ENCODE peak calls at places on chromosomes 7 and 10, in four cellular contexts. D is dorsolateral prefrontal cortex, H is tibial nerve, Y is upper lobe of right lung. T is an unnamed sample.
A peak's percentile ranks its signal among the peaks of the same experiment; 100 is the strongest.

GRCh38 chr7:107045195-107045960 is 873 bp downstream of the PRKAR2B start:
- DNase-seq in D (no peak), Y (no peak), H (no peak), T (no peak)

GRCh38 chr7:155684546-155684945 is 40.1 kb downstream of the RBM33 start:
- DNase-seq in D (no peak), H (no peak), Y (no peak), T (no peak)

GRCh38 chr10:24579911-24580310 is 143.8 kb downstream of the ARHGAP21 start:
- DNase-seq in D (no peak), Y (no peak), H (no peak), T (no peak)

GRCh38 chr10:12372846-12373245 is 23.5 kb downstream of the CAMK1D start:
- DNase-seq in Y (no peak), D (no peak), H (no peak), T (no peak)

GRCh38 chr7:74115326-74115725 is 31.7 kb downstream of the LIMK1 start:
- DNase-seq in Y (no peak), H (no peak), D (no peak), T (no peak)

GRCh38 chr7:44259547-44260457 is 59.0 kb downstream of the YKT6 start:
- DNase-seq in H (peak; percentile 68), D (peak; percentile 76), Y (no peak), T (no peak)

GRCh38 chr7:82726038-82726800 is 282.6 kb upstream of the CACNA2D1 start:
- DNase-seq in Y (no peak), H (no peak), D (no peak), T (no peak)

GRCh38 chr7:74029094-74029785 is 1.3 kb downstream of the ELN start:
- DNase-seq in H (no peak), D (no peak), Y (no peak), T (no peak)

GRCh38 chr10:1643911-1644810 is 93.2 kb downstream of the ADARB2 start:
- DNase-seq in D (no peak), H (no peak), Y (no peak), T (no peak)

DNA sequence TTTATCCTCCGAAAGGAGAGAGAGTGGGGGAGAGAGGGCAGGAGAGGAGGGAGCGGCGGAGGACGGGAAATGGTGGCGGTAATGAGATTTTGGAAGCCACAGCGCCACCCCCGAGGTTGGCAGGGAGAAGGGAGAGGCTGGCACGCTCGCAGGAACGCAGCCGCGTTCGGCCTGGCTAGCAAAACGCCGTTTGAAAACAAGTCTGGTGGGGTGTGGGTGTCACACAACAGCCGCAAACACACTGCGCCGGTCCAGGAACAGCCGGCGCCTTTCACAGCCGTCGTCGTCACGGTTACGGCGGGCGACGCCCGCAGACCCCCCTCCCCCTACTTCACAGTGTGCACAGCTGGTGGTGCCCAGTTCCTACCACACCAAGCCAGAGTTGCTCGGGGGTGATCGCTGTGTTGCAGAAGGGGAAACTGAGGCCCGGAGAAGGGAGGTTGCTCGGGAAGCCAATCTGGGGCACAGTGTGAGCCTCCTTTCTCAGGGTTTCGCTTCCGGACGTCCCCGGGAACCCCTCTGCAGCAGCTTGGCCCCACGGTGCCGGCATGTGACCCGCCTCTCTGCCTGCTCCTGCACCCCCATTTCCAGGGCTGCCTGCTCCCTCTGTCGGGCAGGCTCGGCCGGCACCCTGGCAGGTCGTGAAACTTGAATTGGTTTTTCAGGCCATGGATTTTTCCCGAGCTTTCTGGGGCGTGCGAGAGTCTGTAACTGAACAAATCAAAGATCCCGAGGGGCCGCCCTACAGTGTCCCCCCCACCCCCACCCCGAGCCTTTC is 57.8 kb downstream of the UNCX start:
- DNase-seq in D (peak; percentile 78), H (no peak), Y (no peak), T (no peak)
- TF ChIP-seq CTCF in D (peak; percentile 15), H (peak; percentile 6), Y (no peak), T (no peak)

GRCh38 chr10:30184397-30185033 is 125.1 kb upstream of the JCAD start:
- DNase-seq in H (no peak), D (no peak), Y (no peak), T (no peak)

GRCh38 chr10:30185916-30186315 is 126.5 kb upstream of the JCAD start:
- DNase-seq in D (no peak), Y (no peak), H (no peak), T (no peak)

GRCh38 chr10:30188101-30188500 is 128.7 kb upstream of the JCAD start:
- DNase-seq in H (no peak), Y (no peak), D (no peak), T (no peak)

GRCh38 chr10:30187010-30187409 is 127.6 kb upstream of the JCAD start:
- DNase-seq in D (no peak), H (no peak), Y (no peak), T (no peak)

DNA sequence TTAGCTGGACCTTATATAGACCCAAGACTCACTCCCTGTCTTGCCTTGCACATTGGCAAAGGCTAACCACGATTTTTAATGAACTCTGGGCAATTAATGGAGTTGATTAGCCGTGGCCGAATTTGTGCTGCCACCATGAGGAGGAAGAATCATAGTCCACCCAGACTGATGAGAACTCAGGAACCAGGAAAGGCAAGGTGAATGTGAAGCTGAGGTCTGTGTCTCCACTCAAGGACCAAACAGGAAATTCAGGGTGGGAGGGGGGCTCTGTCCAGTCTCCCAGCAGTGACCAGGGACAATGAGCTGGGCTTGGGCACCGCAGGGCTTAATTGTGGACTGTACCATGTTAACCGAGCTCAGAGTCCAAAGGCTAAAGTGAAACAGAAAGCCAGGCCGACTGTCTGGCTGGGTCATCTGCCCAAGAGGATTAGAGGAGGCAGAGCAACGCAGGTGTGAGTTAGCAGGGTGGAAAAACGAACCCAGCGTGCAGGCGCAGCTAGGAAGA is 127.0 kb upstream of the JCAD start:
- DNase-seq in H (no peak), D (no peak), Y (no peak), T (no peak)
- TF ChIP-seq CTCF in H (no peak), D (no peak), Y (no peak), T (no peak)

DNA sequence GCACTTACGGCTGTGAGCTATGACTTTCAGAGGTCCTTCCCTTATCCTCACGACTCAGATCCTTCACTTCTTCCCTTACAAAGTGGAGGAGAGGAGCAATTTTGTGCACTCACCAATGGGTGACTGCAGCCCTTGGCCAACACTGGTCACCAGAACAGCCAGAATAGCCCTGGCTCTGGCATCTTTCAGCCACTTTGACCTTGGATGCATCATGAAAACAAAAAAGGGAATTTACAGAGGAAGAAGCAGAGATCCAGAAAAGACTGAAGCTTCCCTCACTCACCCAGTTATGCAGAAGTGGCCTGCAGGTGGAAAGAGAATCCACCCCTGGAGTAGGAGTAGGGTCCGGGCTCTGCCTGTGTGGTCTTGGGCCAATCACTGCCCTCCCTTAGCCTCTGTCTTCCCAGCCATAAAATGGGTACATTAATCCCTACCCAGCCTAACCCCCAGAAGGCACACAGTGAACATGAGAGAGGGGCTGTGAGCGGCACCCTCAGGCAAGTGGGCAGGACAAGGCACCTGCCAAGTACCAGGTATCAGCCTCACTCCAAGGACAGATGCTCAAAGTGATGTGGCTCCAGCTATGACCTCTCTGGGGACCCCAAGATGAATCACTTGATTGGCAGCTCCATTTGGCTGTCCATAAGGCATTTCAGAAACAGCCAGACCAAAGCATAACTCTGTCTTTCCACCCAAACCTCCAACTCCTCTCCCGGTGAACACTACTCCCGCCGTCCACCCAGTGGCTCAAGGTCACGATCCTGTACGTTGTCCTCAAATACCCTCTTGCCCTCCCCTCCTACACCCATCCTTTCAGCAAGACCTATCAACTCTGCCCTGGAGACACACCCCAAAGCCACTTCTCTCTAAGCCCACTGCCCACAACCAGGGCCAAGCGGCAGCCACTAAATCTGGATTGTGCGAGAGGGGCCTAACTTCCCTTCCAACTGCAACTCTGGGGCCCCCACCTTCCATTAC is 129.8 kb upstream of the ZMIZ1 start:
- DNase-seq in Y (peak; percentile 18), H (no peak), D (no peak), T (no peak)
- TF ChIP-seq CTCF in Y (no peak), H (no peak), D (no peak), T (no peak)

DNA sequence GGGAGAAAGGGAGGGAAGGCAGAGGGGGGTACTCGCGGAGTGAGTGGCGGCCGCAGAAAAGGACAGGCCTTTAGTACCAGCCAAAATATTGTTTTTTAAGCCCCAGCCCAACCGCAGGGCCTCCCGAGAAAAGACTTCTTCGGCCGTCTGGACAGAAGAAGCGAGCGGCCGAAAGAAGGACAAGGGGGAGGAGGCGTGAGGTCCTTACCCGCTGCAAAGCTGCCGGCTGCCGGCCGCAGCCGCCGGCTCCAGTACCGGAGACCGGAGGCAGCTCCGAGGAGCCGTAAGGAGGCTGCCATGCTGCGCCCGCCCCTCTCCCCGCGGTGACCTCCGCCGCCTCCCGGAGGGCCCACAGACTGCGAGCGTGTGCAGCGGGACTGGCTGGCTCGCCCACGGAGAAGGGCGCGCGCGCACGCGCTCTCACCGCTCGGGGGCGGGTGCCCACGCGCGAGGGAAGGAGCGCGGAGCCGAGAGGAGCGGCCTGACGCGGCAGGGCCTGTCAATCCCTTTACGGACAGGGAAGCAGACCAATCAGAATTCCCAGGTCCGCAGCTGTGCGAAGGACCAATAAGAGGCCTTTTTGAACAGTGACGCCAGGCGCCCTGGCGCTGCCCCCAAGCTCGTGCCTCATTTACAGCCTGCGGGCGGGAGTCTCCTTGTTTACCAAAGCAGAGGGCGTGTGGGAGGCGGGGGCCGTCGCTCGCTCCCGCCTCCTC is at the start of gene HIBADH:
- DNase-seq in D (peak; percentile 99), H (peak; percentile 98), Y (peak; percentile 98), T (peak; percentile 97)
- TF ChIP-seq CTCF in D (no peak), H (peak; percentile 21), Y (no peak), T (no peak)

GRCh38 chr10:11322698-11323097 is 288.8 kb downstream of the USP6NL start:
- DNase-seq in Y (no peak), D (no peak), H (no peak), T (no peak)

GRCh38 chr10:11319990-11320602 is 291.4 kb downstream of the USP6NL start:
- DNase-seq in H (no peak), Y (no peak), D (no peak), T (no peak)

GRCh38 chr10:11320809-11321520 is 290.5 kb downstream of the USP6NL start:
- DNase-seq in Y (no peak), H (no peak), D (peak; percentile 72), T (no peak)

GRCh38 chr10:11318812-11319598 is 292.4 kb downstream of the USP6NL start:
- DNase-seq in H (no peak), D (no peak), Y (no peak), T (no peak)

GRCh38 chr10:11317936-11318670 is 293.3 kb downstream of the USP6NL start:
- DNase-seq in D (no peak), Y (no peak), H (no peak), T (no peak)
- TF ChIP-seq CTCF in D (no peak), Y (no peak), H (no peak), T (no peak)

DNA sequence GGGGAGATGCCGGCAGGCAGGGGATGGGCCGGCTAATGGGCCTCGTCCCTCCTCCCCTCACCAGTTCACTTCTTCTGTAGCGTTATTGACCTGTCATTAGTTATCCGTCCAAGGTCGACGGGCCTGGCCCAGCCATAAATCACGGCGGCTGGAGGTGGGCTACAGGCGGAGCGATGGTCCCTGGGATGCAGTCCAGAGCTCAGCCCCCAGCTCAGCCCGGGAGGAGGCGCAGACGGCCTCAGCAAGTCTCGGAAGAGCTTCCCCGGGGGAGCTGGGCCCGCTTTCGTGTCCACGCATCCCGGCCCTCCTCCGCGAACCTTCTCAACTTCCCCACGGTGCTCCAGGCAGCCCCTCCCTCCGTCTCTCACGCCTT is 18.6 kb downstream of the POLL start:
- DNase-seq in H (no peak), D (no peak), Y (no peak), T (no peak)
- TF ChIP-seq CTCF in H (no peak), D (no peak), Y (no peak), T (no peak)

GRCh38 chr10:125231116-125231812 is 70.9 kb upstream of the CTBP2 start:
- DNase-seq in D (no peak), Y (no peak), H (no peak), T (no peak)
- TF ChIP-seq CTCF in D (no peak), Y (no peak), H (no peak), T (no peak)

GRCh38 chr7:31126976-31127375 is 74.9 kb downstream of the ADCYAP1R1 start:
- DNase-seq in H (peak; percentile 3), D (no peak), Y (no peak), T (no peak)
- TF ChIP-seq CTCF in H (no peak), D (no peak), Y (no peak), T (no peak)

T was measured in GM13977.